ENCODE peak calls at places on chromosomes 7 and 10, in five cellular contexts. V, A, R, B and T are unnamed samples.

GRCh38 chr10:132196178-132197113 is 9.7 kb downstream of the DPYSL4 start:
- DNase-seq in V (no peak), A (no peak), R (no peak), B (no peak), T (no peak)

GRCh38 chr10:93436577-93436976 is 45.6 kb downstream of the MYOF start:
- DNase-seq in V (peak; percentile 84), A (peak; percentile 81), R (no peak), B (no peak), T (no peak)

GRCh38 chr7:157271315-157271990 is 65.4 kb upstream of the DNAJB6 start:
- DNase-seq in V (no peak), A (no peak), R (no peak), B (no peak), T (no peak)

GRCh38 chr7:111096997-111097396 is 6.1 kb downstream of the LRRN3 start:
- DNase-seq in V (no peak), A (no peak), R (no peak), B (no peak), T (no peak)

GRCh38 chr10:100009283-100009792 is 409 bp downstream of the DNMBP start:
- DNase-seq in V (no peak), A (peak; percentile 47), R (no peak), B (no peak), T (no peak)

GRCh38 chr7:142441074-142441403 is 183.2 kb upstream of the PRSS58 start:
- DNase-seq in V (no peak), A (no peak), R (no peak), B (no peak), T (no peak)

GRCh38 chr7:154769527-154769926 is 233.4 kb downstream of the PAXIP1 start:
- DNase-seq in V (no peak), A (no peak), R (no peak), B (no peak), T (no peak)

GRCh38 chr7:155824195-155824915 is 12.1 kb upstream of the SHH start:
- DNase-seq in V (no peak), A (no peak), R (no peak), B (no peak), T (peak; percentile 26)

GRCh38 chr7:148912758-148913541 is 28.9 kb upstream of the EZH2 start:
- DNase-seq in V (no peak), A (no peak), R (peak; percentile 27), B (no peak), T (no peak)

GRCh38 chr10:14583252-14583651 is 191.4 kb downstream of the FAM107B start:
- DNase-seq in V (no peak), A (no peak), R (no peak), B (no peak), T (no peak)

GRCh38 chr10:113093188-113094113 is 143.4 kb downstream of the TCF7L2 start:
- DNase-seq in V (no peak), A (no peak), R (peak; percentile 87), B (no peak), T (peak; percentile 70)

GRCh38 chr10:116670706-116671105 is 50.0 kb downstream of the PNLIPRP2 start:
- DNase-seq in V (no peak), A (no peak), R (no peak), B (no peak), T (no peak)

GRCh38 chr10:62099299-62099698 is 169.3 kb downstream of the RTKN2 start:
- DNase-seq in V (no peak), A (no peak), R (no peak), B (no peak), T (no peak)

GRCh38 chr10:80454526-80455460 is 683 bp downstream of the TSPAN14 start:
- DNase-seq in V (no peak), A (peak; percentile 36), R (no peak), B (peak; percentile 79), T (no peak)

GRCh38 chr10:33643042-33643441 is 308.6 kb upstream of the NRP1 start:
- DNase-seq in V (peak; percentile 42), A (no peak), R (no peak), B (no peak), T (no peak)

GRCh38 chr10:73801253-73801590 is 10.2 kb downstream of the NDST2 start:
- DNase-seq in V (no peak), A (no peak), R (no peak), B (no peak), T (no peak)

GRCh38 chr10:73799899-73800559 is 11.4 kb downstream of the NDST2 start:
- DNase-seq in V (no peak), A (no peak), R (no peak), B (no peak), T (no peak)

GRCh38 chr10:73803680-73804286 is 7.6 kb downstream of the NDST2 start:
- DNase-seq in V (no peak), A (no peak), R (no peak), B (no peak), T (no peak)

GRCh38 chr10:73800560-73801252 is 10.7 kb downstream of the NDST2 start:
- DNase-seq in V (no peak), A (no peak), R (no peak), B (no peak), T (no peak)

GRCh38 chr10:73802276-73802991 is 9.0 kb downstream of the NDST2 start:
- DNase-seq in V (no peak), A (no peak), R (no peak), B (no peak), T (peak; percentile 74)
- TF ChIP-seq CTCF in V (no peak), A (no peak), R (no peak), B (peak; percentile 20), T (peak; percentile 20)

GRCh38 chr10:128324468-128324867 is 198.2 kb upstream of the MKI67 start:
- DNase-seq in V (no peak), A (no peak), R (no peak), B (no peak), T (no peak)

GRCh38 chr10:128322950-128323349 is 196.7 kb upstream of the MKI67 start:
- DNase-seq in V (no peak), A (no peak), R (no peak), B (no peak), T (no peak)

GRCh38 chr10:128325788-128326187 is 199.6 kb upstream of the MKI67 start:
- DNase-seq in V (no peak), A (no peak), R (no peak), B (no peak), T (no peak)

GRCh38 chr10:128322106-128322505 is 195.9 kb upstream of the MKI67 start:
- DNase-seq in V (no peak), A (no peak), R (no peak), B (no peak), T (no peak)

GRCh38 chr10:128324058-128324457 is 197.8 kb upstream of the MKI67 start:
- DNase-seq in V (no peak), A (no peak), R (no peak), B (no peak), T (peak; percentile 51)
- TF ChIP-seq CTCF in V (no peak), A (no peak), R (no peak), B (no peak), T (peak; percentile 80)

DNA sequence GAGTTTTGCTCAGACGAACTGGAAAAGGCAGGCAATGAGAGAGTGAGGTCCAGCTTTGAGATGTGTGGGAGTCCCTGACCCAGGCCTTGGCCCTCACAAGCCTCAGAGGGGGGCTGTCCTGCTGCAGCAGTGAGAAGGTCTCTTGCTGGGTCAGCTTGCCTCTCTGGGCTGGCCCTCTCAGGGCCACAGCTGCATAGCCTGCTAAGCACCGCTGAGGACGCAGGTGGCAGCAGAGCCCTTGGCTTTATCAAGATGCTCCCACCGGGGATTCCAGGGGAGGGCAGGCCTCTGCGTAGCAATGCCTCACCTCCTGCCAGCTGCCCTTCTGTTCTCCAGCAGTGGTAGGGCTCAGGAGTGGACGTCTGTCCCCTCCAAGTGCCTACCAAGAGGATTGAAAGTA is 128.7 kb downstream of the COBL start:
- DNase-seq in V (no peak), A (no peak), R (no peak), B (peak; percentile 34), T (no peak)
- TF ChIP-seq CTCF in V (no peak), A (no peak), R (peak; percentile 31), B (no peak), T (no peak)

DNA sequence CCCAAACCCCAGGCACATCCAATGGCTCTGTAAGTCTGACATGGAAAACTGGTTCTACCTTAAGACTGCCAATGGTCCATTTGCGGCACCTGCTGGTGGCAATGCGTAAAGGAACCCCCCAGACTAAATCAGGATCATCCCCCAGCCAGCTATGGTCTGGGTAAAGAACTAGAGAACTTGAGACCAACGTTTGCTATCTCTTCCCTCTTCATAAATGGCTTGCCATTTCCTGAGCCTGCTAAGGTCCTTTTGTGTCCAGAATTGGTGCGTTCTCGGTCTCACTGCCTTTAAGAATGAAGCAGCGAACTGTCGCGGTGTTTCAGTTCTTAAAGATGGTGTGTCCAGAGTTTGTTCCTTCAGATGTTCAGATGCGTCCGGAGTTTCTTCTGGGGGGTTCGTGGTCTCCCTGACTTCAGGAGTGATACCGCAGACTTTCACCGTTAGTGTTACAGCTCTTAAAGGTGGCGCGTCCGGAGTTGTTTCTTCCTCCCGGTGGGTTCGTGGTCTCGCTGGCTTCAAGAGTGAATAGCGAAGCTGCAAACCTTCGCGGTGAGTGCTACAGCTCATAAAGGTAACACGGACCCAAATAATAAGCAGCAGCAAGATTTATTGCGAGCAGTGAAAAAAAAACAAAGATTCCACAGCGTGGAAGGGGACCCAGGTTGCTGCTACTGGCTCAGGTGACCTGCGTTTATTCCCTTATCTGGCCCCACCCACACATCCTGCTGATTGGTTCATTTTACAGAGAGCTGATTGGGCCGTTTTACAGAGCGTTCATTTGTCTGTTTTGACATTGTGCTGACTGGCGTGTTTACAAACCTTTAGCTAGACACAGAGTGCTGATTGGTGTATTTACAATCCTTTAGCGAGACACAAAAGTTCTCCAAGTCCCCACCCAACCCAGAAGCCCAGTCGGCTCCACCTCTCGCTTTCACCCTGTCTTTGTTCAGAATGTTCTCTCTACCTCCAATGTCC is 95.4 kb downstream of the ELMO1 start:
- DNase-seq in V (no peak), A (no peak), R (peak; percentile 15), B (peak; percentile 49), T (no peak)
- TF ChIP-seq CTCF in V (no peak), A (no peak), R (peak; percentile 63), B (no peak), T (peak; percentile 54)

GRCh38 chr10:69232252-69232651 is 12.1 kb downstream of the HKDC1 start:
- DNase-seq in V (peak; percentile 42), A (no peak), R (peak; percentile 61), B (no peak), T (no peak)
- TF ChIP-seq CTCF in V (no peak), A (no peak), R (no peak), B (no peak), T (no peak)